ENCODE peak calls at places on chromosomes 16 and 17, in ten cellular contexts. R, L, Z, N, D, X, A, K, C and M are unnamed samples.

GRCh38 chr17:4072487-4073157 is 70.2 kb downstream of the ZZEF1 start:
- DNase-seq in R (no peak), L (no peak), Z (no peak), N (no peak), D (no peak), X (no peak), A (no peak), K (no peak), C (no peak), M (no peak)

GRCh38 chr16:1993731-1994131 is 4.0 kb downstream of the SYNGR3 start:
- DNase-seq in R (peak), L (no peak), Z (no peak), N (no peak), D (no peak), X (no peak), A (no peak), K (no peak), C (peak), M (no peak)

GRCh38 chr17:15883617-15884111 is 61.3 kb upstream of the ADORA2B start:
- DNase-seq in R (no peak), L (no peak), Z (no peak), N (no peak), D (no peak), X (no peak), A (no peak), K (no peak), C (no peak), M (no peak)

GRCh38 chr16:24915576-24915975 is 69.8 kb downstream of the SLC5A11 start:
- DNase-seq in R (no peak), L (no peak), Z (no peak), N (no peak), D (no peak), X (no peak), A (no peak), K (no peak), C (no peak), M (no peak)

GRCh38 chr16:55832788-55833583 is at the start of gene CES1:
- DNase-seq in R (peak), L (no peak), Z (no peak), N (no peak), D (peak), X (peak), A (no peak), K (peak), C (peak), M (no peak)

GRCh38 chr16:51048544-51048943 is 102.5 kb downstream of the SALL1 start:
- DNase-seq in R (no peak), L (no peak), Z (no peak), N (no peak), D (no peak), X (no peak), A (no peak), K (no peak), C (no peak), M (no peak)

GRCh38 chr17:41529491-41529915 is 1.4 kb upstream of the KRT19 start:
- DNase-seq in R (no peak), L (no peak), Z (no peak), N (no peak), D (no peak), X (no peak), A (no peak), K (no peak), C (no peak), M (no peak)

GRCh38 chr17:77086433-77087010 is 54.2 kb upstream of the SEC14L1 start:
- DNase-seq in R (peak), L (peak), Z (peak), N (peak), D (peak), X (peak), A (no peak), K (peak), C (peak), M (peak)

GRCh38 chr16:89294486-89294885 is 77.0 kb downstream of the ZNF778 start:
- DNase-seq in R (no peak), L (no peak), Z (no peak), N (no peak), D (no peak), X (no peak), A (no peak), K (no peak), C (no peak), M (no peak)

GRCh38 chr16:86918637-86919036 is 340.3 kb downstream of the FOXL1 start:
- DNase-seq in R (no peak), L (no peak), Z (no peak), N (no peak), D (no peak), X (no peak), A (no peak), K (no peak), C (no peak), M (no peak)

GRCh38 chr16:49651980-49652379 is 203.9 kb downstream of the ZNF423 start:
- DNase-seq in R (peak), L (no peak), Z (no peak), N (no peak), D (no peak), X (no peak), A (no peak), K (no peak), C (no peak), M (no peak)

GRCh38 chr17:5747276-5747675 is 163.0 kb upstream of the NLRP1 start:
- DNase-seq in R (no peak), L (no peak), Z (no peak), N (no peak), D (no peak), X (no peak), A (no peak), K (no peak), C (no peak), M (no peak)

GRCh38 chr17:41624208-41625101 is at the start of gene KRT17:
- DNase-seq in R (peak), L (no peak), Z (no peak), N (peak), D (peak), X (no peak), A (no peak), K (peak), C (peak), M (no peak)

GRCh38 chr17:45924332-45924820 is 30.0 kb downstream of the MAPT start:
- DNase-seq in R (no peak), L (no peak), Z (no peak), N (no peak), D (no peak), X (no peak), A (no peak), K (no peak), C (no peak), M (no peak)

GRCh38 chr17:82061047-82061925 is 4.3 kb downstream of the DUS1L start:
- DNase-seq in R (peak), L (no peak), Z (no peak), N (no peak), D (no peak), X (no peak), A (no peak), K (no peak), C (no peak), M (no peak)

GRCh38 chr16:88527186-88527936 is 42.8 kb upstream of the ZC3H18 start:
- DNase-seq in R (peak), L (no peak), Z (peak), N (peak), D (no peak), X (peak), A (no peak), K (peak), C (peak), M (peak)

GRCh38 chr17:7133424-7133823 is 18.8 kb upstream of the ASGR2 start:
- DNase-seq in R (peak), L (no peak), Z (no peak), N (no peak), D (no peak), X (peak), A (peak), K (no peak), C (peak), M (no peak)

GRCh38 chr17:70863436-70864248 is 694.3 kb downstream of the KCNJ2 start:
- DNase-seq in R (no peak), L (no peak), Z (no peak), N (no peak), D (no peak), X (no peak), A (no peak), K (no peak), C (no peak), M (no peak)

GRCh38 chr17:14616508-14616907 is 315.6 kb downstream of the HS3ST3B1 start:
- DNase-seq in R (no peak), L (no peak), Z (no peak), N (no peak), D (no peak), X (no peak), A (no peak), K (no peak), C (no peak), M (no peak)

GRCh38 chr17:43608313-43608712 is 53.4 kb downstream of the MEOX1 start:
- DNase-seq in R (no peak), L (no peak), Z (no peak), N (no peak), D (no peak), X (no peak), A (peak), K (no peak), C (no peak), M (no peak)

GRCh38 chr17:82432017-82432416 is 13.6 kb upstream of the OGFOD3 start:
- DNase-seq in R (no peak), L (no peak), Z (no peak), N (no peak), D (no peak), X (no peak), A (no peak), K (no peak), C (no peak), M (no peak)

GRCh38 chr17:75517277-75517865 is 1.0 kb downstream of the TSEN54 start:
- DNase-seq in R (peak), L (no peak), Z (peak), N (no peak), D (peak), X (peak), A (no peak), K (no peak), C (no peak), M (no peak)

GRCh38 chr16:2008631-2009301 is 855 bp downstream of the ZNF598 start:
- DNase-seq in R (peak), L (no peak), Z (no peak), N (no peak), D (no peak), X (no peak), A (no peak), K (no peak), C (no peak), M (no peak)

GRCh38 chr17:15490634-15491261 is 23.3 kb upstream of the CDRT4 start:
- DNase-seq in R (peak), L (peak), Z (no peak), N (no peak), D (peak), X (peak), A (no peak), K (peak), C (peak), M (no peak)

GRCh38 chr16:70706948-70707465 is 21.2 kb upstream of the MTSS2 start:
- DNase-seq in R (no peak), L (no peak), Z (no peak), N (peak), D (no peak), X (no peak), A (no peak), K (peak), C (no peak), M (no peak)

GRCh38 chr17:76528528-76529223 is 8.8 kb downstream of the CYGB start:
- DNase-seq in R (peak), L (no peak), Z (no peak), N (no peak), D (no peak), X (no peak), A (no peak), K (no peak), C (no peak), M (peak)

GRCh38 chr16:88318091-88318494 is 64.7 kb upstream of the ZNF469 start:
- DNase-seq in R (no peak), L (no peak), Z (no peak), N (no peak), D (no peak), X (no peak), A (no peak), K (no peak), C (no peak), M (no peak)

GRCh38 chr16:58862334-58863024 is 128.4 kb upstream of the GOT2 start:
- DNase-seq in R (no peak), L (peak), Z (no peak), N (no peak), D (no peak), X (no peak), A (no peak), K (no peak), C (no peak), M (no peak)

GRCh38 chr17:62626719-62627218 is 701 bp upstream of the MRC2 start:
- DNase-seq in R (no peak), L (no peak), Z (no peak), N (no peak), D (no peak), X (no peak), A (no peak), K (peak), C (no peak), M (no peak)

GRCh38 chr16:29729116-29729521 is 16.7 kb downstream of the C16orf54 start:
- DNase-seq in R (no peak), L (no peak), Z (no peak), N (no peak), D (no peak), X (no peak), A (no peak), K (no peak), C (no peak), M (no peak)

GRCh38 chr17:81601525-81602120 is 35.3 kb downstream of the NPLOC4 start:
- DNase-seq in R (no peak), L (no peak), Z (peak), N (no peak), D (no peak), X (peak), A (peak), K (no peak), C (peak), M (no peak)

GRCh38 chr17:50277357-50277754 is 3.1 kb downstream of the TMEM92 start:
- DNase-seq in R (no peak), L (no peak), Z (no peak), N (no peak), D (no peak), X (no peak), A (no peak), K (no peak), C (no peak), M (peak)
- TF ChIP-seq POLR2A in R (no peak), L (no peak), Z (no peak), N (no peak), D (no peak), X (no peak), A (no peak), K (no peak), C (no peak), M (no peak)

GRCh38 chr16:69412287-69412686 is 12.1 kb upstream of the CYB5B start:
- DNase-seq in R (no peak), L (no peak), Z (no peak), N (no peak), D (no peak), X (no peak), A (no peak), K (no peak), C (no peak), M (no peak)

GRCh38 chr16:69408451-69408850 is 16.0 kb upstream of the CYB5B start:
- DNase-seq in R (no peak), L (no peak), Z (peak), N (no peak), D (peak), X (peak), A (no peak), K (no peak), C (no peak), M (no peak)

GRCh38 chr16:69407702-69408323 is 16.6 kb upstream of the CYB5B start:
- DNase-seq in R (no peak), L (no peak), Z (no peak), N (no peak), D (no peak), X (no peak), A (no peak), K (no peak), C (no peak), M (no peak)

GRCh38 chr16:69411064-69411985 is 13.1 kb upstream of the CYB5B start:
- DNase-seq in R (no peak), L (no peak), Z (no peak), N (no peak), D (no peak), X (no peak), A (no peak), K (no peak), C (no peak), M (no peak)

GRCh38 chr16:69410285-69410990 is 14.0 kb upstream of the CYB5B start:
- DNase-seq in R (no peak), L (no peak), Z (no peak), N (no peak), D (no peak), X (no peak), A (no peak), K (no peak), C (no peak), M (no peak)
- TF ChIP-seq POLR2AphosphoS5 in R (no peak), L (no peak), Z (no peak), N (no peak), D (no peak), X (no peak), A (no peak), K (no peak), C (no peak), M (no peak)

DNA sequence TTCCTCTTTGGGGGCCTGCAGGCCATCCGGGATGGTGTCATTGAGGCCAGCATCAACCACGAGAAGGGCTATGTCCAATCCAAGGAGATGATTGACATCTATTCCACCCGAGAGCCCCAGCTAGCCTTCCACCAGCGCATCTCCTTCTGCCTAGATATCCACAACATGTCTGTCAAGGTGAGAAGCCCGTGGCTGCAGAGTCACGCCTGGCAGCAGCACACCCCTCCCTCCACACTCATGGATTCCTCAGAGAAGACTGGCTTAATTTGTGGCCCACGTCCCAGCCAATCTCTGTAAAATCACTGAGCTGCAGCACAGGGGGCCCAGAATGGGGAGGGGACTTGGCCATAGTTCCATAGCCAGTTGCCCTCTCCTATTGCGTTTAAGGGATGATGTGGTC is 15.6 kb downstream of the PSMD3 start:
- DNase-seq in R (no peak), L (no peak), Z (no peak), N (no peak), D (no peak), X (no peak), A (no peak), K (no peak), C (no peak), M (no peak)
- TF ChIP-seq POLR2A in R (no peak), L (no peak), Z (no peak), N (no peak), D (no peak), X (no peak), A (no peak), K (no peak), C (no peak), M (no peak)

GRCh38 chr17:79950306-79950705 is 85.4 kb downstream of the TBC1D16 start:
- DNase-seq in R (no peak), L (no peak), Z (peak), N (peak), D (peak), X (no peak), A (no peak), K (peak), C (peak), M (no peak)

GRCh38 chr17:79952915-79953314 is 82.8 kb downstream of the TBC1D16 start:
- DNase-seq in R (no peak), L (no peak), Z (no peak), N (no peak), D (no peak), X (no peak), A (no peak), K (no peak), C (no peak), M (no peak)

GRCh38 chr17:79950711-79951110 is 85.0 kb downstream of the TBC1D16 start:
- DNase-seq in R (no peak), L (no peak), Z (no peak), N (peak), D (peak), X (no peak), A (no peak), K (peak), C (no peak), M (no peak)

GRCh38 chr17:79952265-79952877 is 83.3 kb downstream of the TBC1D16 start:
- DNase-seq in R (no peak), L (no peak), Z (no peak), N (peak), D (peak), X (no peak), A (no peak), K (peak), C (peak), M (peak)

GRCh38 chr17:79951361-79952264 is 84.1 kb downstream of the TBC1D16 start:
- DNase-seq in R (no peak), L (no peak), Z (peak), N (peak), D (peak), X (no peak), A (no peak), K (peak), C (peak), M (peak)
- TF ChIP-seq POLR2AphosphoS5 in R (no peak), L (no peak), Z (no peak), N (no peak), D (no peak), X (no peak), A (no peak), K (no peak), C (peak), M (no peak)

DNA sequence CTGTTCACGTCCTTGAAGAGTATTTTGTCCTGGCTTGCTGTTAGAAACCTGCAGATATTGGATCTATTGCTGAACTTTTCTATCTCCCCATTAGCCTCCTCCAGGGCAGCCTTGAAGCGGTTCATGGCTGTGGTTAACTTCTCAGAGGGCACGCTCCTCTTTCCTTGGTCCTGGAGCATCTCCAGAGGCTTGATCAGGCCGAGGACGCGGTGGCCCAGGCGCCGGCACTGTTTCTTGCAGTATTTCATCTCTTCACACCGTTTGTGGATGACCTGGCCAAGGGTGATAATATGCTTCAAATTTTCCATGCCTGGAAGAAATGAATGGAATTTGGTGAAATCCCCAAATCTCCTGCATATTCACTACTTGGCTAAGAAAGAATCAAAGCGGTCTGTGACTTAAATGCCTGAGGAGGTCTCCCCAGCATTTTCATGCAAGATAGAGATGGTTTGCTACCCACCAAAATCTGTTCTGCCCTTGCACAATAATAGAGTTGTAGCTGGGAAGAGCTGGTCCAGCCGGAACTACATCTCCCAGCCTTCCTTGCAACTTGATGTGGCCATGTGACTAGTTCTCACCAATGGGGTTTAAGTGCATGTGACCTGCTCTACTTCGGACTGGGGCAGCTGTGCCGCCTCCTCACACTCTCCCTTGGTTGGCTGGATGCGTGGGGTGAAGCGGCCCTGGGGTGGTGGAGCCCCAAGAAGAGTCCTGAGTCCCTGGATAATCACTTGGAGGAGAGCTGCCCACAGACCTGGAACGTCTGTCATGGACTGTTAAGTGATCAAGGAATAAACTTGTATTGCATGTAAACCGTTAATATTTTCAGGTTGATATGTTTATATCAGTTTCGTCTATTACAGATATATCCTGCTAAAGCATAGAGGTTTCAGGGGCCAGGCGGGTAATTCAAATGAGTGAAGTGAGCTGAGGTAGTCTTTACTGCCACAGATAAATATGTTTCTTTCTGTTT is 4.9 kb downstream of the MLKL start:
- DNase-seq in R (peak), L (peak), Z (peak), N (peak), D (peak), X (peak), A (peak), K (peak), C (peak), M (peak)
- TF ChIP-seq POLR2A in R (no peak), L (peak), Z (no peak), N (no peak), D (no peak), X (no peak), A (peak), K (no peak), C (peak), M (peak)